ENCODE peak calls at places on chromosomes 12 and 14, in eight cellular contexts. J is GM04503, Z is choroid plexus epithelial cell, C is heart right ventricle, T is D341Med, N is HCEC 1CT, V is ACHN, X is A172. L is an unnamed sample.

GRCh38 chr12:750356-751191 is 1.8 kb upstream of the WNK1 start:
- DNase-seq in N (no peak), C (no peak), T (no peak), Z (no peak), J (no peak), X (no peak), V (peak; percentile 14), L (no peak)

GRCh38 chr12:60265741-60266140 is 669.9 kb downstream of the SLC16A7 start:
- DNase-seq in J (no peak), Z (no peak), T (no peak), N (no peak), C (no peak), X (no peak), V (no peak), L (no peak)

GRCh38 chr14:81727243-81727642 is 193.6 kb upstream of the SEL1L start:
- DNase-seq in J (no peak), N (no peak), C (no peak), X (no peak), V (no peak), T (no peak), Z (peak; percentile 10), L (no peak)

GRCh38 chr12:19436931-19437330 is 2.4 kb upstream of the AEBP2 start:
- DNase-seq in J (no peak), Z (no peak), T (no peak), C (no peak), N (no peak), X (no peak), V (no peak), L (no peak)

GRCh38 chr12:95940514-95940913 is 1.9 kb downstream of the CCDC38 start:
- DNase-seq in N (no peak), X (no peak), T (no peak), Z (no peak), V (no peak), J (no peak), C (no peak), L (no peak)

GRCh38 chr12:98198261-98198982 is 317.0 kb upstream of the TMPO start:
- DNase-seq in N (no peak), T (no peak), J (no peak), V (no peak), C (no peak), Z (no peak), X (peak; percentile 18), L (no peak)

GRCh38 chr14:59199205-59199604 is 10.7 kb downstream of the DAAM1 start:
- DNase-seq in N (no peak), Z (peak; percentile 62), V (no peak), T (no peak), C (no peak), X (no peak), J (no peak), L (no peak)

GRCh38 chr14:75794615-75795038 is 133.6 kb downstream of the TTLL5 start:
- DNase-seq in J (peak; percentile 28), T (no peak), X (peak; percentile 11), V (peak; percentile 27), C (no peak), N (peak; percentile 47), Z (peak; percentile 94), L (peak; percentile 63)

GRCh38 chr14:95701846-95702221 is 12.1 kb downstream of the TCL1A start:
- DNase-seq in J (no peak), T (no peak), V (no peak), N (no peak), C (no peak), Z (peak; percentile 2), X (no peak), L (peak; percentile 8)

GRCh38 chr12:18864900-18865561 is 127.1 kb downstream of the CAPZA3 start:
- DNase-seq in T (no peak), X (peak; percentile 49), V (peak; percentile 68), C (no peak), N (peak; percentile 79), J (peak; percentile 58), Z (peak; percentile 62), L (no peak)

GRCh38 chr12:13347241-13348043 is 150.9 kb downstream of the EMP1 start:
- DNase-seq in N (peak; percentile 67), J (peak; percentile 68), C (no peak), V (peak; percentile 73), Z (peak; percentile 26), X (peak; percentile 23), T (peak; percentile 35), L (no peak)

GRCh38 chr12:10366875-10367274 is 23.0 kb downstream of the KLRK1 start:
- DNase-seq in V (peak; percentile 70), X (no peak), C (no peak), Z (peak; percentile 66), J (no peak), N (peak; percentile 75), T (no peak), L (no peak)

GRCh38 chr14:53526190-53526589 is 373.1 kb upstream of the DDHD1 start:
- DNase-seq in N (no peak), C (no peak), T (no peak), X (no peak), Z (no peak), V (no peak), J (no peak), L (no peak)

GRCh38 chr14:63245893-63246292 is 41.6 kb downstream of the RHOJ start:
- DNase-seq in N (no peak), X (no peak), V (no peak), C (peak; percentile 52), T (peak; percentile 54), Z (peak; percentile 23), J (no peak), L (peak; percentile 70)

GRCh38 chr12:47216150-47216677 is 136.5 kb upstream of the AMIGO2 start:
- DNase-seq in C (no peak), Z (no peak), X (no peak), J (no peak), V (no peak), T (no peak), N (no peak), L (no peak)

GRCh38 chr14:22753586-22753985 is 12.9 kb upstream of the OXA1L start:
- DNase-seq in C (no peak), J (no peak), T (no peak), X (no peak), Z (no peak), N (no peak), V (no peak), L (no peak)

GRCh38 chr14:55847766-55848165 is 267.8 kb downstream of the KTN1 start:
- DNase-seq in N (peak; percentile 73), X (no peak), V (no peak), T (no peak), J (no peak), Z (peak; percentile 31), C (no peak), L (no peak)

GRCh38 chr12:117444781-117445180 is 83.4 kb upstream of the NOS1 start:
- DNase-seq in X (no peak), Z (no peak), C (no peak), T (no peak), N (no peak), J (no peak), V (no peak), L (no peak)

GRCh38 chr14:31435276-31435675 is 14.9 kb upstream of the HEATR5A start:
- DNase-seq in X (no peak), C (no peak), T (no peak), Z (peak; percentile 57), V (no peak), N (peak; percentile 48), J (peak; percentile 95), L (no peak)

GRCh38 chr14:69708586-69709169 is 58.3 kb upstream of the SRSF5 start:
- DNase-seq in J (no peak), Z (peak; percentile 33), N (peak; percentile 39), C (no peak), X (peak; percentile 4), T (peak; percentile 83), V (peak; percentile 19), L (no peak)

GRCh38 chr12:122878780-122879612 is 16.9 kb downstream of the VPS37B start:
- DNase-seq in J (no peak), C (no peak), X (no peak), Z (no peak), N (no peak), V (no peak), T (no peak), L (no peak)

GRCh38 chr12:116662612-116663144 is 75.2 kb downstream of the SPRING1 start:
- DNase-seq in Z (peak; percentile 48), C (peak; percentile 21), J (no peak), N (no peak), T (no peak), V (no peak), X (no peak), L (peak; percentile 41)

GRCh38 chr12:120625557-120626419 is 14.6 kb upstream of the CABP1 start:
- DNase-seq in V (peak; percentile 43), Z (no peak), N (no peak), C (no peak), J (no peak), T (peak; percentile 47), X (no peak), L (no peak)

GRCh38 chr14:43475762-43476161 is 1031.3 kb downstream of the FSCB start:
- DNase-seq in Z (no peak), N (no peak), C (no peak), V (no peak), J (no peak), X (no peak), T (no peak), L (no peak)

GRCh38 chr12:110590806-110591326 is 7.7 kb upstream of the PPTC7 start:
- DNase-seq in V (no peak), J (peak; percentile 72), C (no peak), T (no peak), N (peak; percentile 33), Z (peak; percentile 69), X (no peak), L (no peak)

GRCh38 chr12:113077057-113077858 is 20.7 kb downstream of the DTX1 start:
- DNase-seq in N (no peak), J (no peak), Z (no peak), C (no peak), X (no peak), T (no peak), V (no peak), L (no peak)

GRCh38 chr14:75339059-75339458 is 60.4 kb downstream of the FOS start:
- DNase-seq in C (no peak), T (no peak), J (peak; percentile 83), N (peak; percentile 53), X (no peak), V (no peak), Z (peak; percentile 61), L (no peak)

L was measured in dermis blood vessel endothelial cell.